ENCODE peak calls at places on chromosome 6, in five cellular contexts. X is stimulated activated CD4-positive, alpha-beta T cell treated with anti-CD3 and anti-CD28 coated beads, TNF-alpha, amount 100 ng/mL, for 1 hour; V is GM12865; F is epithelial cell of esophagus; E is activated CD4-positive, alpha-beta T cell treated with anti-CD3 and anti-CD28 coated beads, Interleukin-2, amount 50 U/mL, for 1 hour. J is an unnamed sample.
A peak's percentile ranks its signal among the peaks of the same experiment; 100 is the strongest.

GRCh38 chr6:18601515-18602035 is 214.4 kb downstream of the RNF144B start:
- DNase-seq in E (no peak), V (no peak), X (no peak), F (no peak), J (no peak)

GRCh38 chr6:30688569-30688968 is 2.1 kb upstream of the PPP1R18 start:
- DNase-seq in X (no peak), F (no peak), E (no peak), V (peak; percentile 74), J (no peak)

GRCh38 chr6:29631209-29631810 is 1.7 kb downstream of the GABBR1 start:
- DNase-seq in E (no peak), V (no peak), F (peak; percentile 20), X (no peak), J (no peak)

GRCh38 chr6:53333439-53334408 is 15.0 kb downstream of the ELOVL5 start:
- DNase-seq in E (no peak), F (no peak), X (no peak), V (no peak), J (no peak)

GRCh38 chr6:69953491-69953890 is 87.1 kb downstream of the COL19A1 start:
- DNase-seq in X (no peak), V (no peak), E (no peak), F (no peak), J (no peak)

GRCh38 chr6:127022297-127022696 is 96.2 kb upstream of the RSPO3 start:
- DNase-seq in V (no peak), E (no peak), X (no peak), F (no peak), J (no peak)

GRCh38 chr6:10643214-10643641 is 51.2 kb downstream of the C6orf52 start:
- DNase-seq in V (peak; percentile 7), F (no peak), E (no peak), X (no peak), J (no peak)

GRCh38 chr6:147506704-147507114 is 1.8 kb upstream of the SAMD5 start:
- DNase-seq in X (no peak), E (no peak), F (peak; percentile 63), V (peak; percentile 58), J (peak; percentile 67)

GRCh38 chr6:113732384-113732966 is 124.7 kb upstream of the MARCKS start:
- DNase-seq in V (no peak), X (no peak), E (no peak), F (peak; percentile 25), J (no peak)